ENCODE peak calls at places on chromosomes 4 and X, in six cellular contexts. F, L, E, Y, Q and P are unnamed samples.

GRCh38 chrX:150543230-150544155 is 24.9 kb upstream of the MTM1 start:
- DNase-seq in F (no peak), L (no peak), E (no peak), Y (no peak), Q (no peak), P (no peak)

GRCh38 chr4:78432896-78433295 is 118.7 kb upstream of the ANXA3 start:
- DNase-seq in F (no peak), L (peak; percentile 30), E (no peak), Y (no peak), Q (no peak), P (no peak)

GRCh38 chr4:5945171-5945570 is 52.3 kb upstream of the CRMP1 start:
- DNase-seq in F (no peak), L (no peak), E (no peak), Y (no peak), Q (no peak), P (no peak)

GRCh38 chr4:5036239-5036638 is 15.0 kb upstream of the STK32B start:
- DNase-seq in F (peak; percentile 69), L (peak; percentile 18), E (peak; percentile 58), Y (peak; percentile 11), Q (no peak), P (no peak)

GRCh38 chr4:124499266-124499665 is 213.3 kb downstream of the ANKRD50 start:
- DNase-seq in F (no peak), L (no peak), E (no peak), Y (no peak), Q (no peak), P (no peak)

GRCh38 chrX:41602946-41603345 is 85.8 kb upstream of the GPR34 start:
- DNase-seq in F (no peak), L (no peak), E (no peak), Y (no peak), Q (no peak), P (no peak)

GRCh38 chr4:33780952-33781655 is 2463.2 kb downstream of the ARAP2 start:
- DNase-seq in F (no peak), L (no peak), E (no peak), Y (peak; percentile 66), Q (no peak), P (no peak)

GRCh38 chr4:156503119-156503518 is 468.5 kb downstream of the PDGFC start:
- DNase-seq in F (no peak), L (no peak), E (no peak), Y (peak; percentile 29), Q (no peak), P (no peak)

GRCh38 chr4:94127707-94128328 is 79.8 kb upstream of the SMARCAD1 start:
- DNase-seq in F (peak; percentile 46), L (peak; percentile 43), E (peak; percentile 40), Y (peak; percentile 33), Q (peak; percentile 30), P (no peak)

GRCh38 chr4:147104768-147105167 is 159.1 kb upstream of the TTC29 start:
- DNase-seq in F (no peak), L (no peak), E (no peak), Y (no peak), Q (no peak), P (no peak)

GRCh38 chr4:3368841-3369760 is 72.7 kb upstream of the HGFAC start:
- DNase-seq in F (no peak), L (no peak), E (no peak), Y (no peak), Q (no peak), P (no peak)

GRCh38 chrX:43964936-43965335 is 8.3 kb downstream of the NDP start:
- DNase-seq in F (no peak), L (no peak), E (no peak), Y (peak; percentile 18), Q (no peak), P (no peak)

GRCh38 chr4:158347596-158347995 is 137.3 kb downstream of the TMEM144 start:
- DNase-seq in F (no peak), L (no peak), E (no peak), Y (no peak), Q (no peak), P (no peak)

GRCh38 chrX:30865020-30865419 is 24.0 kb downstream of the TAB3 start:
- DNase-seq in F (peak; percentile 25), L (peak; percentile 11), E (peak; percentile 14), Y (peak; percentile 50), Q (peak; percentile 21), P (no peak)

GRCh38 chr4:122152699-122153328 is 683 bp downstream of the BLTP1 start:
- DNase-seq in F (peak; percentile 26), L (peak; percentile 59), E (peak; percentile 52), Y (peak; percentile 8), Q (peak; percentile 9), P (no peak)

GRCh38 chrX:87434618-87435017 is 83.0 kb upstream of the KLHL4 start:
- DNase-seq in F (no peak), L (no peak), E (no peak), Y (no peak), Q (no peak), P (no peak)

GRCh38 chrX:111411591-111412371 is at the start of gene DCX:
- DNase-seq in F (no peak), L (no peak), E (no peak), Y (no peak), Q (no peak), P (no peak)

DNA sequence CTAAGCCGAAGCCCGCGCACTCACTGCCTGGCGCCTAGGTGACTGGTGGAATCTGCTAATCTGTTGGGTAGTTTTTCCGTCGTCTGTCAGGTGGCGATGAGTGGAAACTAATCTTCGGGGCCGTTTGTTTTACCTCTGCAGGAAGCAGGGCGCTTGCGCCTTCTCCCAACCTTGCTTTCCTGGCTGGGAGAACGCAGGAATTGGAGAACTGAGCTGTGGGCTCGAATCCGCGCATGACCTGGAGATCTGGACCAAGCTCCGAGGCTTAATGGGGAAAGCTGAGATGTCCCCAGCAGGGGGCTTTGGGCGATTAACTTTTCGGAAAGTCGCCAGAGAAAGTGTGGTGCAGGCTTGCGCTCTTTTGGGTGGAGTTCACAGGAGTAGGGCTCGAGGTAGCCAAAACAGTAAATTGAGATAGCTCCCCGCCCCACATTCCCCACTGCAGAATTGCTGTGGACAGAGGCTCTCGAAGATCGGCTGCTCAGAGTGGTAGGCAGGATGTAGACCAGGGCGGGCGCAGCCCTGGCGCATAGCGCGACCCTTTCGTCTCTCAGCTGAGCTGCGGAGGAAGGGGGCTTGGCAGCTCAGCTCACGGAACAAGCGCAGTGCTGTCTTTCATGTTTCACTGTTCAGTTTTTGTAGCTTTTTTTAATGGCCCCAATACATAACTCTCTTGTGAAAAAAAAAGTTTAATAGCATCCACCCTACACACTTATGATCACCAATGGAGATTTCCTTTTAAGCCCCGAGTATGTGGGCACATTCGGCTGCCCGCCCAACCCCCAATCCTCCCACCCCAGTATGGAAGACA is 2.7 kb upstream of the FGF5 start:
- DNase-seq in F (no peak), L (no peak), E (no peak), Y (no peak), Q (no peak), P (no peak)
- H3K4me2 ChIP-seq in F (no peak overlapping the region), L (peak overlapping the region; percentile 61), E (no peak overlapping the region), Y (no peak overlapping the region), Q (no peak overlapping the region), P (no peak overlapping the region)

GRCh38 chr4:47703008-47703407 is 134.9 kb downstream of the CORIN start:
- DNase-seq in F (no peak), L (no peak), E (no peak), Y (no peak), Q (no peak), P (no peak)

GRCh38 chr4:47694322-47694721 is 143.5 kb downstream of the CORIN start:
- DNase-seq in F (no peak), L (no peak), E (no peak), Y (no peak), Q (no peak), P (no peak)

GRCh38 chr4:47701286-47701685 is 136.6 kb downstream of the CORIN start:
- DNase-seq in F (no peak), L (no peak), E (no peak), Y (no peak), Q (no peak), P (no peak)

GRCh38 chr4:47696823-47697222 is 141.0 kb downstream of the CORIN start:
- DNase-seq in F (no peak), L (no peak), E (no peak), Y (no peak), Q (no peak), P (no peak)

DNA sequence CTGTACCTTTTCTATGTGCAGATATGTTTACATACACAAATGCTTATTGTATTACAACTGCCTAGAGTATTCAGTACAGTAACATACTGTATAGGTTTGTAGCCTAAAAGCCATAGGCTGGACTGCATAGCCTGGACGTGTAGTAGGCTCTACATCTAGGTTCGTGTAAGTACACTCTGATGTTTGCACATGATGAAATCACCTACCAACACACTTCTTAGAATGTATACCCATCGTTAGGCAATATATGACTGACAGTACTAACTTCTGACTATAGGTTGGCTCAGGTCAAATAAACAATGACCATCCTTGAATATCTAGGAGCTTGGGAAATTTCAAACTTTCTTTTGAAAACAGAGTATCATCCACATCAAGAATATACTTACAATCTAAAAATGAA is 139.0 kb downstream of the CORIN start:
- DNase-seq in F (no peak), L (no peak), E (no peak), Y (no peak), Q (peak; percentile 47), P (no peak)
- H3K4me2 ChIP-seq in F (no peak overlapping the region), L (no peak overlapping the region), E (no peak overlapping the region), Y (no peak overlapping the region), Q (no peak overlapping the region), P (no peak overlapping the region)

DNA sequence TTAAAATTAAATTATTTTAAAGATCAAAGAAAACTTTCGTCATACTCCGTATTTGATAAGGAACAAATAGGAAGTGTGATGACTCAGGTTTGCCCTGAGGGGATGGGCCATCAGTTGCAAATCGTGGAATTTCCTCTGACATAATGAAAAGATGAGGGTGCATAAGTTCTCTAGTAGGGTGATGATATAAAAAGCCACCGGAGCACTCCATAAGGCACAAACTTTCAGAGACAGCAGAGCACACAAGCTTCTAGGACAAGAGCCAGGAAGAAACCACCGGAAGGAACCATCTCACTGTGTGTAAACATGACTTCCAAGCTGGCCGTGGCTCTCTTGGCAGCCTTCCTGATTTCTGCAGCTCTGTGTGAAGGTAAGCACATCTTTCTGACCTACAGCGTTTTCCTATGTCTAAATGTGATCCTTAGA is at the start of gene CXCL8:
- DNase-seq in F (peak; percentile 31), L (peak; percentile 24), E (peak; percentile 2), Y (peak; percentile 100), Q (peak; percentile 53), P (peak; percentile 80)
- H3K4me2 ChIP-seq in F (peak within 1 kb of the TSS; percentile 60), L (no peak within 1 kb of the TSS), E (no peak within 1 kb of the TSS), Y (peak within 1 kb of the TSS; percentile 81), Q (peak within 1 kb of the TSS; percentile 51), P (peak within 1 kb of the TSS; percentile 59)

GRCh38 chrX:69027181-69028005 is 137.9 kb downstream of the PJA1 start:
- DNase-seq in F (no peak), L (peak; percentile 60), E (no peak), Y (peak; percentile 91), Q (no peak), P (peak; percentile 90)
- H3K4me2 ChIP-seq in F (no peak overlapping the region), L (no peak overlapping the region), E (no peak overlapping the region), Y (peak overlapping the region; percentile 54), Q (peak overlapping the region; percentile 27), P (peak overlapping the region; percentile 44)